ENCODE peak calls at places on chromosome 7, in five cellular contexts. One of them, this sample, is unnamed.

GRCh38 chr7:148507741-148508285 is 82.8 kb upstream of the C7orf33 start:
- DNase-seq in pancreas: no peak
- DNase-seq in epithelial cell of esophagus: no peak
- DNase-seq in astrocyte of the spinal cord: no peak
- DNase-seq in neural progenitor cell: no peak
- DNase-seq in this sample: no peak

GRCh38 chr7:87852306-87852705 is 23.9 kb downstream of the SLC25A40 start:
- DNase-seq in pancreas: no peak
- DNase-seq in epithelial cell of esophagus: no peak
- DNase-seq in astrocyte of the spinal cord: no peak
- DNase-seq in neural progenitor cell: no peak
- DNase-seq in this sample: no peak

GRCh38 chr7:87784424-87784823 is 91.7 kb downstream of the SLC25A40 start:
- DNase-seq in pancreas: no peak
- DNase-seq in epithelial cell of esophagus: peak; percentile 15
- DNase-seq in astrocyte of the spinal cord: no peak
- DNase-seq in neural progenitor cell: no peak
- DNase-seq in this sample: no peak

GRCh38 chr7:98119257-98119918 is 12.7 kb downstream of the LMTK2 start:
- DNase-seq in pancreas: no peak
- DNase-seq in epithelial cell of esophagus: peak; percentile 83
- DNase-seq in astrocyte of the spinal cord: peak; percentile 69
- DNase-seq in neural progenitor cell: no peak
- DNase-seq in this sample: peak; percentile 61

GRCh38 chr7:570801-571070 is 51.1 kb upstream of the PDGFA start:
- DNase-seq in pancreas: no peak
- DNase-seq in epithelial cell of esophagus: no peak
- DNase-seq in astrocyte of the spinal cord: no peak
- DNase-seq in neural progenitor cell: no peak
- DNase-seq in this sample: no peak

GRCh38 chr7:50531401-50531906 is 33.8 kb downstream of the DDC start:
- DNase-seq in pancreas: peak; percentile 44
- DNase-seq in epithelial cell of esophagus: peak; percentile 94
- DNase-seq in astrocyte of the spinal cord: peak; percentile 38
- DNase-seq in neural progenitor cell: peak; percentile 46
- DNase-seq in this sample: no peak

GRCh38 chr7:41224063-41224763 is 478.7 kb downstream of the INHBA start:
- DNase-seq in pancreas: no peak
- DNase-seq in epithelial cell of esophagus: peak; percentile 99
- DNase-seq in astrocyte of the spinal cord: peak; percentile 15
- DNase-seq in neural progenitor cell: no peak
- DNase-seq in this sample: peak; percentile 27

GRCh38 chr7:95725170-95725569 is 47.2 kb upstream of the DYNC1I1 start:
- DNase-seq in pancreas: no peak
- DNase-seq in epithelial cell of esophagus: no peak
- DNase-seq in astrocyte of the spinal cord: no peak
- DNase-seq in neural progenitor cell: peak; percentile 62
- DNase-seq in this sample: no peak

GRCh38 chr7:33191326-33191725 is 62.0 kb downstream of the BBS9 start:
- DNase-seq in pancreas: no peak
- DNase-seq in epithelial cell of esophagus: peak; percentile 11
- DNase-seq in astrocyte of the spinal cord: no peak
- DNase-seq in neural progenitor cell: no peak
- DNase-seq in this sample: no peak

GRCh38 chr7:63900394-63901203 is 98.0 kb upstream of the ZNF722 start:
- DNase-seq in pancreas: peak; percentile 98
- DNase-seq in epithelial cell of esophagus: peak; percentile 45
- DNase-seq in astrocyte of the spinal cord: no peak
- DNase-seq in neural progenitor cell: no peak
- DNase-seq in this sample: no peak

GRCh38 chr7:128939861-128940410 is 2.2 kb downstream of the IRF5 start:
- DNase-seq in pancreas: no peak
- DNase-seq in epithelial cell of esophagus: no peak
- DNase-seq in astrocyte of the spinal cord: no peak
- DNase-seq in neural progenitor cell: no peak
- DNase-seq in this sample: no peak

GRCh38 chr7:158815046-158815445 is 14.3 kb downstream of the ESYT2 start:
- DNase-seq in pancreas: no peak
- DNase-seq in epithelial cell of esophagus: no peak
- DNase-seq in astrocyte of the spinal cord: peak; percentile 76
- DNase-seq in neural progenitor cell: peak; percentile 33
- DNase-seq in this sample: no peak

GRCh38 chr7:268991-269390 is 21.0 kb upstream of the FOXL3 start:
- DNase-seq in pancreas: no peak
- DNase-seq in epithelial cell of esophagus: no peak
- DNase-seq in astrocyte of the spinal cord: no peak
- DNase-seq in neural progenitor cell: no peak
- DNase-seq in this sample: no peak

GRCh38 chr7:130831817-130832481 is 97.9 kb upstream of the KLF14 start:
- DNase-seq in pancreas: no peak
- DNase-seq in epithelial cell of esophagus: peak; percentile 52
- DNase-seq in astrocyte of the spinal cord: peak; percentile 50
- DNase-seq in neural progenitor cell: peak; percentile 50
- DNase-seq in this sample: no peak

GRCh38 chr7:141891338-141891737 is 24.9 kb upstream of the OR9A4 start:
- DNase-seq in pancreas: no peak
- DNase-seq in epithelial cell of esophagus: no peak
- DNase-seq in astrocyte of the spinal cord: no peak
- DNase-seq in neural progenitor cell: no peak
- DNase-seq in this sample: no peak

GRCh38 chr7:18420758-18421157 is 74.8 kb upstream of the HDAC9 start:
- DNase-seq in pancreas: no peak
- DNase-seq in epithelial cell of esophagus: peak; percentile 89
- DNase-seq in astrocyte of the spinal cord: no peak
- DNase-seq in neural progenitor cell: no peak
- DNase-seq in this sample: peak; percentile 5

GRCh38 chr7:26013551-26014083 is 138.4 kb upstream of the NFE2L3 start:
- DNase-seq in pancreas: no peak
- DNase-seq in epithelial cell of esophagus: no peak
- DNase-seq in astrocyte of the spinal cord: no peak
- DNase-seq in neural progenitor cell: no peak
- DNase-seq in this sample: no peak

GRCh38 chr7:64947252-64948000 is 43.4 kb downstream of the ZNF117 start:
- DNase-seq in pancreas: no peak
- DNase-seq in epithelial cell of esophagus: no peak
- DNase-seq in astrocyte of the spinal cord: no peak
- DNase-seq in neural progenitor cell: peak; percentile 35
- DNase-seq in this sample: no peak

GRCh38 chr7:64951250-64951848 is 39.5 kb downstream of the ZNF117 start:
- DNase-seq in pancreas: no peak
- DNase-seq in epithelial cell of esophagus: peak; percentile 51
- DNase-seq in astrocyte of the spinal cord: peak; percentile 54
- DNase-seq in neural progenitor cell: peak; percentile 49
- DNase-seq in this sample: peak; percentile 54

GRCh38 chr7:64945481-64945756 is 42.3 kb downstream of the ZNF273 start:
- DNase-seq in pancreas: no peak
- DNase-seq in epithelial cell of esophagus: no peak
- DNase-seq in astrocyte of the spinal cord: no peak
- DNase-seq in neural progenitor cell: no peak
- DNase-seq in this sample: no peak

GRCh38 chr7:64945776-64946175 is 42.7 kb downstream of the ZNF273 start:
- DNase-seq in pancreas: no peak
- DNase-seq in epithelial cell of esophagus: no peak
- DNase-seq in astrocyte of the spinal cord: no peak
- DNase-seq in neural progenitor cell: no peak
- DNase-seq in this sample: no peak

DNA sequence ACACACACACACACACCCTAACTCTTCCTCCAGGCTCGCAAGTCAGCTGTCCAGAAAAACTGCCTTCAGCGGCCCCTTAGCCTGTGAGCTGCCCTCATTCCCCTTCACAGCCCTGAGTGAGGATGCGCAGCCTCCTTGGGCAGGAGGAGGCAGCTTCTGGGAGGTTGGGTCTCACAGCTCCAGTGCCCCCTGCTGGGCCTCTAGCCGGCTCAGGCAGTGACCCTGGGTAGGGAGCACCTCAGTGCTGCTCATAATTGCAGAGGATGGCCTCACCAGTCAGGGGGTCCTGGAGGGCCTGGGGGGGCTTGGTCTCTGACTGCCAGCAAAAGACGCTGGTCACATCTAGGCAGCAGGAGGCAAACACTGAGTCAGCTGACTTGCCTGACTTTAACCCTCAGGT is 43.7 kb downstream of the ZNF273 start:
- DNase-seq in pancreas: no peak
- DNase-seq in epithelial cell of esophagus: no peak
- DNase-seq in astrocyte of the spinal cord: no peak
- DNase-seq in neural progenitor cell: peak; percentile 53
- DNase-seq in this sample: no peak
- TF ChIP-seq CTCF in pancreas: no peak
- TF ChIP-seq CTCF in epithelial cell of esophagus: peak; percentile 29
- TF ChIP-seq CTCF in astrocyte of the spinal cord: no peak
- TF ChIP-seq CTCF in neural progenitor cell: peak; percentile 16
- TF ChIP-seq CTCF in this sample: peak; percentile 25

DNA sequence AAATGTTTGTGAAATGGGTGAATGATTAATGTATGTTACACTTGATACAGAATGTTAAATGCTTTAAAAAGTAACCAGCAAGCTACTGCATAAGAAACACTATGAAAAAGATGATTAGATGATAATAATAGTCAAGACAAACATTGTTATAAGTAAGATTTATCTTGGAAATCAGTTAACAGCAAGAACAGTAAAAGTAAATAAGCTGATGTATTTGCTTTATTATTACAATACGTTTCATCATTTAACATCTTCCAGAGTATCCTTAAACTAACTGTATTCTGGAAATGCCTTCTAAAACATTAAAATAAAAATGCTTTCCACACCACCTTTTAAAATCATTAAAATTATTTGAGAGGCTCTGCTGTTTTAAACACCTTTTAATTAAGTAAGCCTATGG is 204.6 kb downstream of the RELN start:
- DNase-seq in pancreas: no peak
- DNase-seq in epithelial cell of esophagus: no peak
- DNase-seq in astrocyte of the spinal cord: no peak
- DNase-seq in neural progenitor cell: no peak
- DNase-seq in this sample: no peak
- TF ChIP-seq CTCF in pancreas: no peak
- TF ChIP-seq CTCF in epithelial cell of esophagus: no peak
- TF ChIP-seq CTCF in astrocyte of the spinal cord: no peak
- TF ChIP-seq CTCF in neural progenitor cell: no peak
- TF ChIP-seq CTCF in this sample: no peak

DNA sequence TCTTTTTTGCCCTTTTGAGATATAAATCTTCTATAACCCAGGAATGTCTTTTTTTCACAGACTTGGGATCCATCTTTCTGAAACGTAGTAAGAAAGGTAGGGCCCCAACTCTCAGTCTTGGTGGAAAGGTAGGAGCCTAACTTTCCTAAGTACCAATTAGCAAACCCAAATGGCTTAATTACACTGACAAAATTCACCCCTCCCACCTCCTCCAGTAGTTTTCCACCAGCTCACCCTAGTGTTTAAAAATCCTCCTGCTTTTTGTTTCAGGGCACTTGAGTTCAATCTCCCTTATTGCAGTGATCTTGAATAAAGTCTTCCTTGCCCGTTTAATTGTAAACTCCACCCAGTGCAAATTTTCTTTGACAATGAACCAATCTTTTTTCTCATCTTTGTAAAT is 600.0 kb downstream of the PHTF2 start:
- DNase-seq in pancreas: no peak
- DNase-seq in epithelial cell of esophagus: no peak
- DNase-seq in astrocyte of the spinal cord: no peak
- DNase-seq in neural progenitor cell: peak; percentile 9
- DNase-seq in this sample: no peak
- TF ChIP-seq CTCF in pancreas: no peak
- TF ChIP-seq CTCF in epithelial cell of esophagus: no peak
- TF ChIP-seq CTCF in astrocyte of the spinal cord: no peak
- TF ChIP-seq CTCF in neural progenitor cell: no peak
- TF ChIP-seq CTCF in this sample: no peak

GRCh38 chr7:85469446-85469970 is 282.7 kb upstream of the SEMA3D start:
- DNase-seq in pancreas: no peak
- DNase-seq in epithelial cell of esophagus: no peak
- DNase-seq in astrocyte of the spinal cord: peak; percentile 42
- DNase-seq in neural progenitor cell: no peak
- DNase-seq in this sample: no peak

DNA sequence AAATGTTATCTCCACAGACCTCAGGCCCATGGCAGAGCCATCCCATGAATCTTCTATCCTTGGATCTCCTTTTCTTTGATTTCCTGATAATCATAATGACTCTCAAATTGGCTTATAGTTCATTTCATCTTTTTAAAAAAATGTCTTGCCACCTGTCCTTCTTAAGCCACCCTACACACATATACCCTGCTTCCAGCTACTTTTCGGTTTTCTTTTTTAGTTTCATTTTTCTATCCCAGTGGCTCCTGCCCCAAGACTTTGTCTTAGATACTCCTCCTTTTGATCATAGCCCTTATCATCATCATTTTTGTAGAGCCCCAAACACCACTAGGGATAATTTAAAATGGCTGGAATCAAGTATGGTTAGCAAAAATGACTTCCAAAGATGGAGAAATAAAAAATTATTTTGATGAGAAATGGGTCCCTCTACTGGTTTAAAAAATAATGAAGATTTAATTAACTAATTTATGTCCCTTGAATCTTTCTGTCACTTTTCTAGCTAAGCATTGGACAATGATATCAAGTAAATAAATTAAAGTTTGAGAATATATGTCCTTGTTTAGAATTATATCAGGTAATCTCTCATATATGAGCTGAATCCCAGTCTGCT is 277.3 kb upstream of the SEMA3D start:
- DNase-seq in pancreas: no peak
- DNase-seq in epithelial cell of esophagus: no peak
- DNase-seq in astrocyte of the spinal cord: peak; percentile 19
- DNase-seq in neural progenitor cell: no peak
- DNase-seq in this sample: no peak
- TF ChIP-seq CTCF in pancreas: no peak
- TF ChIP-seq CTCF in epithelial cell of esophagus: peak; percentile 1
- TF ChIP-seq CTCF in astrocyte of the spinal cord: peak; percentile 6
- TF ChIP-seq CTCF in neural progenitor cell: peak; percentile 35
- TF ChIP-seq CTCF in this sample: peak; percentile 73

This sample was measured in HFFc6.